ENCODE peak calls at places on chromosome 19, in nine cellular contexts. K is kidney epithelial cell; Y is stimulated activated CD8-positive, alpha-beta memory T cell treated with anti-CD3 and anti-CD28 coated beads, Interleukin-4, amount 100 ng/mL, for 4 hours; W is hepatic stellate cell; I is SK-N-MC; J is activated CD8-positive, alpha-beta memory T cell treated with anti-CD3 and anti-CD28 coated beads for 24 hours; Q is stimulated activated naive CD4-positive, alpha-beta T cell treated with Interleukin-2 at 50 U/mL for 16 hours; Z is ascending aorta; M is tibial nerve. A is an unnamed sample.

GRCh38 chr19:17555929-17556813 is 722 bp downstream of the COLGALT1 start:
- DNase-seq in K (no peak), Y (no peak), W (peak), I (no peak), J (peak), Q (peak), Z (peak), M (no peak), A (no peak)

GRCh38 chr19:7067716-7068115 is 1.8 kb upstream of the ZNF557 start:
- DNase-seq in K (no peak), Y (no peak), W (peak), I (no peak), J (no peak), Q (no peak), Z (no peak), M (no peak), A (no peak)

GRCh38 chr19:42424712-42425131 is 2.5 kb downstream of the LIPE start:
- DNase-seq in K (no peak), Y (no peak), W (no peak), I (no peak), J (no peak), Q (no peak), Z (peak), M (no peak), A (no peak)

GRCh38 chr19:45468803-45469131 is 971 bp downstream of the FOSB start:
- DNase-seq in K (no peak), Y (no peak), W (peak), I (no peak), J (no peak), Q (peak), Z (no peak), M (no peak), A (no peak)

GRCh38 chr19:45547965-45548609 is 36.5 kb downstream of the OPA3 start:
- DNase-seq in K (no peak), Y (no peak), W (no peak), I (no peak), J (no peak), Q (no peak), Z (no peak), M (no peak), A (no peak)

GRCh38 chr19:10836478-10837325 is 690 bp upstream of the TMED1 start:
- DNase-seq in K (peak), Y (peak), W (no peak), I (no peak), J (no peak), Q (peak), Z (peak), M (peak), A (peak)

GRCh38 chr19:53962887-53963435 is at the start of gene CACNG8:
- DNase-seq in K (no peak), Y (no peak), W (no peak), I (no peak), J (no peak), Q (no peak), Z (no peak), M (no peak), A (no peak)

GRCh38 chr19:30227071-30227621 is 145.0 kb upstream of the ZNF536 start:
- DNase-seq in K (no peak), Y (no peak), W (no peak), I (no peak), J (no peak), Q (no peak), Z (no peak), M (no peak), A (no peak)

GRCh38 chr19:7883796-7884570 is 4.3 kb upstream of the LRRC8E start:
- DNase-seq in K (no peak), Y (no peak), W (no peak), I (peak), J (no peak), Q (no peak), Z (no peak), M (no peak), A (no peak)

GRCh38 chr19:55113570-55114039 is 3.8 kb downstream of the PPP1R12C start:
- DNase-seq in K (peak), Y (no peak), W (peak), I (no peak), J (no peak), Q (no peak), Z (peak), M (peak), A (peak)

GRCh38 chr19:53772943-53773342 is 51.2 kb downstream of the NLRP12 start:
- DNase-seq in K (no peak), Y (peak), W (peak), I (peak), J (peak), Q (peak), Z (peak), M (peak), A (peak)

GRCh38 chr19:14363203-14364097 is 17.8 kb upstream of the ADGRE5 start:
- DNase-seq in K (no peak), Y (no peak), W (peak), I (no peak), J (peak), Q (peak), Z (peak), M (no peak), A (no peak)

GRCh38 chr19:6822311-6822670 is 49.8 kb downstream of the VAV1 start:
- DNase-seq in K (no peak), Y (no peak), W (no peak), I (no peak), J (no peak), Q (no peak), Z (no peak), M (no peak), A (no peak)

A was measured in amniotic stem cell.